ENCODE peak calls at places on chromosomes 11 and 22, in five cellular contexts. P is stomach, F is sigmoid colon, A is BE2C, J is PC-3. R is an unnamed sample.

GRCh38 chr11:46760429-46761128 is 41.6 kb downstream of the F2 start:
- DNase-seq in P (no peak), F (no peak), A (no peak), J (no peak), R (no peak)

GRCh38 chr11:85602551-85603218 is 24.5 kb downstream of the DLG2 start:
- DNase-seq in P (no peak), F (no peak), A (no peak), J (no peak), R (peak; percentile 31)

GRCh38 chr11:106076421-106076922 is 675 bp downstream of the KBTBD3 start:
- DNase-seq in P (no peak), F (peak; percentile 61), A (peak; percentile 13), J (peak; percentile 17), R (no peak)

GRCh38 chr11:15826008-15826650 is 530.2 kb downstream of the SOX6 start:
- DNase-seq in P (no peak), F (no peak), A (no peak), J (no peak), R (no peak)

GRCh38 chr11:65353900-65354264 is 669 bp upstream of the TIGD3 start:
- DNase-seq in P (no peak), F (no peak), A (no peak), J (no peak), R (no peak)

GRCh38 chr11:121450424-121450823 is 1.7 kb upstream of the SORL1 start:
- DNase-seq in P (no peak), F (no peak), A (no peak), J (no peak), R (no peak)

GRCh38 chr11:124934862-124935547 is 842 bp downstream of the HEPACAM start:
- DNase-seq in P (no peak), F (no peak), A (no peak), J (peak; percentile 35), R (peak; percentile 73)

GRCh38 chr22:22454997-22455396 is 53.5 kb downstream of the ZNF280B start:
- DNase-seq in P (no peak), F (no peak), A (no peak), J (no peak), R (no peak)

GRCh38 chr11:46659908-46660307 is 40.5 kb downstream of the ARHGAP1 start:
- DNase-seq in P (no peak), F (peak; percentile 55), A (no peak), J (no peak), R (peak; percentile 82)

GRCh38 chr11:66334605-66335442 is 1.4 kb downstream of the RIN1 start:
- DNase-seq in P (no peak), F (peak; percentile 68), A (no peak), J (no peak), R (peak; percentile 56)

GRCh38 chr22:49975543-49976389 is 15.2 kb downstream of the PIM3 start:
- DNase-seq in P (peak; percentile 23), F (peak; percentile 69), A (peak; percentile 28), J (no peak), R (no peak)

GRCh38 chr11:98194611-98195010 is 826.1 kb upstream of the CNTN5 start:
- DNase-seq in P (no peak), F (no peak), A (no peak), J (peak; percentile 14), R (no peak)

GRCh38 chr11:127066426-127067090 is 66.0 kb upstream of the KIRREL3 start:
- DNase-seq in P (no peak), F (no peak), A (no peak), J (no peak), R (no peak)

GRCh38 chr11:67254768-67255167 is 11.5 kb upstream of the GRK2 start:
- DNase-seq in P (no peak), F (peak; percentile 38), A (no peak), J (no peak), R (no peak)

GRCh38 chr22:48301908-48302307 is 1525.8 kb downstream of the BRD1 start:
- DNase-seq in P (no peak), F (no peak), A (no peak), J (no peak), R (no peak)

GRCh38 chr11:61587541-61587941 is 6.7 kb upstream of the SYT7 start:
- DNase-seq in P (peak; percentile 51), F (peak; percentile 79), A (no peak), J (peak; percentile 32), R (peak; percentile 71)

GRCh38 chr22:19716829-19717105 is 2.5 kb downstream of the SEPTIN5 start:
- DNase-seq in P (no peak), F (no peak), A (no peak), J (no peak), R (no peak)

GRCh38 chr11:779955-780532 is 2.8 kb upstream of the GATD1 start:
- DNase-seq in P (no peak), F (no peak), A (no peak), J (no peak), R (no peak)

GRCh38 chr22:16969508-16970327 is 38.3 kb downstream of the GAB4 start:
- DNase-seq in P (peak; percentile 14), F (no peak), A (no peak), J (no peak), R (no peak)

DNA sequence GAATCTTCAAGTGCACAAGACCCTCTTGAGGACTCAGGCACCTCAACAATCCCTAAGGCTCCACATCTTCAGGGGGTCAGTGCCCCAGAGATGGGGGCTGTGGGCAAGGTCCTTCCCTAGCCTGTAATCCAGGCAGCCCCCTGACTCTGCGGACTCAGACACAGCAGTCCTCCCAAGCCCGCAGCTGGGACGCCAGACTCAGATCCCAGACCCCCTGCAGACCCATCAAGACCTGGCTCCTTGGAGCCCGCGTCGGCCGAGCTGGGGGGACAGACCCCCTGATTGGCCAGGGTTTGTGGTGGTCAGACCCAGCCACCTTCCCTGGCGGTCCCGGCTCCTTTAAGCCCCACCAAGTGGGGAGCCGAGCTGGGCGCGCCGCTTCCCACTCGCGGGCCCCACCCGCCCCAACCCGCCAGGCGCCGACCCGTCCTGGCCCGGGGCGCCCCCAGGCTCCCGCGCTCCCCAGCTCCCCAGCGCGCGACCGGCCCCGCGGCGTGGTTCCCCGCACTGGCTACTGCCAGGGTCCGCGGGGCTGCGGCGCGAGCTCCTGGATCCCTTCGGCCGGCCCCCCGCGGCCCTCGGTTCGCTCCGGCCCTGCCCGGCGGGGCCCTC is 464 bp downstream of the OSBPL5 start:
- DNase-seq in P (no peak), F (peak; percentile 70), A (peak; percentile 5), J (no peak), R (no peak)
- H3K4me1 ChIP-seq in P (peaks cover 67% of the 10 kb centered on the region), F (peaks cover 57% of the 10 kb centered on the region), A (peaks cover 7% of the 10 kb centered on the region), J (peaks cover 8% of the 10 kb centered on the region), R (peaks cover 45% of the 10 kb centered on the region)

DNA sequence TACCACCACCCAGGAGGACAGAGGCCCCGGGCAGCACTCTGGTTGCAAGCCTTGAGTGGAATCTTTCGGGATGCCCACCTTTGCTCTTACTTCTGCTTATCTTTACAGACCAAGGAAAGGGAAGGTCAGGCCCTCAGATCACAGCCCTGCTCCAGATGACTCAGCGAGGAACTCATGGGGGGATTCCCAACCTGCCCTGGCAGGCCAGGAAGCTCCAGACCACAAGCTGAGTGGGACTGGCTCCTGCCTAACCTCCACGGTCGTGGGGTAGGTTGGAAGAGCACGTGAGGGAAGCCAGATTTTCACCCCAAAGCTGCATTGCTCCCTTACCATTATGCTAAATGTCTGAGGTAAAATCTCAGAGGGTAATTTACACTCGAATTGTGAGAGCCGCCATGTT is 11.8 kb downstream of the TBC1D10A start:
- DNase-seq in P (no peak), F (no peak), A (no peak), J (no peak), R (no peak)
- H3K4me1 ChIP-seq in P (peaks cover 98% of the 10 kb centered on the region), F (peaks cover 90% of the 10 kb centered on the region), A (peaks cover 3% of the 10 kb centered on the region), J (peaks cover 45% of the 10 kb centered on the region), R (peaks cover 56% of the 10 kb centered on the region)

GRCh38 chr11:3890014-3890413 is 34.5 kb downstream of the STIM1 start:
- DNase-seq in P (no peak), F (no peak), A (no peak), J (no peak), R (no peak)

GRCh38 chr11:3886985-3887384 is 31.5 kb downstream of the STIM1 start:
- DNase-seq in P (no peak), F (no peak), A (no peak), J (no peak), R (no peak)

GRCh38 chr11:3890806-3891205 is 35.3 kb downstream of the STIM1 start:
- DNase-seq in P (no peak), F (no peak), A (no peak), J (no peak), R (no peak)

GRCh38 chr11:3888210-3888609 is 32.7 kb downstream of the STIM1 start:
- DNase-seq in P (no peak), F (no peak), A (no peak), J (no peak), R (no peak)

DNA sequence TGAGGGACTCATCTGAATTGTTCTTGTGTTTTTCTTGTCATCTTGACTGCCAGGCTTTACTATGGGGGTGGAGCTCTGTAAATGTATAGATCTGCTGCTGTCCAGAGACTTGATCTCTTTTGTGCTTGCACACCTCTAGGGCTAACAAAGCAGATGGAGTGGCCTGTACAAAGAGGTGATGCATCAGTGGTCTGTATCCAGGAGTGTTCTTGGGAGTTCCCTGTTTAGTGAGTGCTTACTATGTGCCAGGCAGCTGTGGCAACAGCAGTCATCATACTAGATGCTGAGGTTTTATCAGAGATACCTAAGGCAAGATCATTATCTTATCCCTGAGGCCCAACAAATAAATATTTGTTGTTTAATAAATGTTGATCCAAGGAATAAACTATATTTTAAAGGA is 33.4 kb downstream of the STIM1 start:
- DNase-seq in P (no peak), F (no peak), A (no peak), J (no peak), R (no peak)
- H3K4me1 ChIP-seq in P (peaks cover 50% of the 10 kb centered on the region), F (no peaks in the 10 kb centered on the region), A (no peaks in the 10 kb centered on the region), J (peaks cover 14% of the 10 kb centered on the region), R (peaks cover 16% of the 10 kb centered on the region)

DNA sequence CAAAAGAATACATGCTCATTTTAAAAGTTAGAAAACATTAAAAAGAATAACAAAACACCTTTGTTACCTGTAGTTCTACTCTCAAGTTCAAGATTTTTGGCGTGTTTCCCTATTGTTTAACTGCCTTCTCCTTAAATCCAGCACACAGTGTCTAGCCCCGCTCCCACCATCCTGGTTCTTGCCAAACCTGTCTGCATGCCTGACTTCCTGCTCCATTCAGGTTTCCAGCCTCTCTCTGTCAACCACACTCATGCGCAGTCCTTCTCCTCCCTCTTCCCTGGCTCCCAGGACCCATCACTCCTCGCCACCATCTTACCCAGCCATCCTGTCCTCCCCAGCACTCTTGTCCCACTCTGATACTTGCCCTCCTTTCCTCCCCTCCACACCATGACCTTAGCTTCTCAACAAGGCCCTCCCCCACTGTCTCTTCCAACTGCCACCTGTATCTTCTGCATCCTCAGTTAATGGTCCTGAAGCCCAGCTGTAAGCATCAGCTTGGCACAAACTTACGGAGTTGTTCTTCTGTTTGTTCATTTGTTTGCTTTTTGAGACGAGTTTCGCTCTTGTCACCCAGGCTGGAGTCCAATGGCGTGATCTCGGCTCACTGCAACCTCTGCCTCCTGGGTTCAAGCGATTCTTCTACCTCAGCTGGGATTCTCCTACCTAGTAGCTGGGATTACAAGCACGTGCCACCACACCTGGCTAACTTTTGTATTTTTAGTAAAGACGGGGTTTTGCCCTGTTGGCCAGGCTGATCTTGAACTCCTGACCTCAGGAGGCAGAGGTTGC is 7.5 kb upstream of the MYH9 start:
- DNase-seq in P (peak; percentile 46), F (no peak), A (no peak), J (peak; percentile 35), R (no peak)
- H3K4me1 ChIP-seq in P (peaks cover 6% of the 10 kb centered on the region), F (no peaks in the 10 kb centered on the region), A (peaks cover 6% of the 10 kb centered on the region), J (peaks cover 40% of the 10 kb centered on the region), R (peaks cover 5% of the 10 kb centered on the region)